ENCODE peak calls at places on chromosomes 5 and 9, in six cellular contexts. D, A, U, B, V and Y are unnamed samples.
A peak's percentile ranks its signal among the peaks of the same experiment; 100 is the strongest.

GRCh38 chr9:131273791-131274673 is 2.3 kb downstream of the FAM78A start:
- DNase-seq in D (no peak), A (no peak), U (no peak), B (no peak), V (no peak), Y (no peak)

GRCh38 chr5:134874831-134875655 is 872 bp downstream of the TXNDC15 start:
- DNase-seq in D (peak; percentile 48), A (peak; percentile 19), U (peak; percentile 82), B (peak; percentile 65), V (peak; percentile 76), Y (peak; percentile 76)

GRCh38 chr5:102622244-102622643 is 123.4 kb upstream of the SLCO6A1 start:
- DNase-seq in D (no peak), A (no peak), U (no peak), B (no peak), V (no peak), Y (no peak)

GRCh38 chr5:119315516-119315949 is 40.3 kb upstream of the TNFAIP8 start:
- DNase-seq in D (peak; percentile 22), A (peak; percentile 80), U (no peak), B (no peak), V (peak; percentile 30), Y (peak; percentile 56)

GRCh38 chr5:59757442-59757841 is 136.1 kb downstream of the PDE4D start:
- DNase-seq in D (no peak), A (no peak), U (no peak), B (no peak), V (no peak), Y (no peak)

GRCh38 chr9:131310833-131311554 is 21.5 kb downstream of the PLPP7 start:
- DNase-seq in D (peak; percentile 76), A (peak; percentile 20), U (no peak), B (no peak), V (no peak), Y (peak; percentile 52)

GRCh38 chr5:15687401-15687800 is 187.4 kb downstream of the FBXL7 start:
- DNase-seq in D (no peak), A (no peak), U (no peak), B (no peak), V (no peak), Y (no peak)

GRCh38 chr5:131416729-131417128 is 152.9 kb downstream of the CDC42SE2 start:
- DNase-seq in D (no peak), A (peak; percentile 30), U (no peak), B (no peak), V (no peak), Y (no peak)

GRCh38 chr9:114121445-114122151 is 22.5 kb upstream of the KIF12 start:
- DNase-seq in D (no peak), A (no peak), U (no peak), B (no peak), V (no peak), Y (no peak)

GRCh38 chr9:94100152-94100879 is 16.1 kb downstream of the PTPDC1 start:
- DNase-seq in D (no peak), A (no peak), U (no peak), B (no peak), V (no peak), Y (no peak)

GRCh38 chr9:134215709-134216448 is 51.5 kb upstream of the RNU6ATAC start:
- DNase-seq in D (peak; percentile 52), A (no peak), U (peak; percentile 63), B (peak; percentile 71), V (peak; percentile 59), Y (no peak)

GRCh38 chr9:107807183-107807582 is 317.6 kb upstream of the KLF4 start:
- DNase-seq in D (no peak), A (no peak), U (no peak), B (no peak), V (no peak), Y (peak; percentile 30)

GRCh38 chr5:56440871-56441740 is 208.0 kb upstream of the ANKRD55 start:
- DNase-seq in D (no peak), A (no peak), U (peak; percentile 23), B (no peak), V (no peak), Y (peak; percentile 56)

GRCh38 chr9:126317513-126317912 is 9.1 kb upstream of the MVB12B start:
- DNase-seq in D (no peak), A (no peak), U (no peak), B (no peak), V (peak; percentile 63), Y (peak; percentile 77)

GRCh38 chr5:5341531-5342292 is 80.8 kb upstream of the ICE1 start:
- DNase-seq in D (no peak), A (no peak), U (no peak), B (no peak), V (no peak), Y (no peak)

GRCh38 chr5:3249401-3249800 is 346.2 kb upstream of the IRX1 start:
- DNase-seq in D (no peak), A (no peak), U (no peak), B (no peak), V (no peak), Y (peak; percentile 82)

GRCh38 chr9:37390759-37391158 is 31.7 kb upstream of the GRHPR start:
- DNase-seq in D (peak; percentile 83), A (peak; percentile 73), U (no peak), B (no peak), V (no peak), Y (peak; percentile 33)

GRCh38 chr9:37229882-37230482 is 109.6 kb downstream of the ZCCHC7 start:
- DNase-seq in D (no peak), A (no peak), U (no peak), B (no peak), V (no peak), Y (peak; percentile 55)

GRCh38 chr5:154118832-154119442 is 71.6 kb upstream of the GALNT10 start:
- DNase-seq in D (no peak), A (peak; percentile 42), U (no peak), B (no peak), V (no peak), Y (no peak)

GRCh38 chr5:87410941-87411340 is 1.8 kb downstream of the CCNH start:
- DNase-seq in D (no peak), A (no peak), U (no peak), B (no peak), V (no peak), Y (no peak)

GRCh38 chr5:100668511-100668910 is 133.3 kb downstream of the FAM174A start:
- DNase-seq in D (no peak), A (no peak), U (no peak), B (no peak), V (no peak), Y (no peak)

GRCh38 chr5:131877873-131878272 is 67.6 kb downstream of the MEIKIN start:
- DNase-seq in D (peak; percentile 14), A (no peak), U (no peak), B (no peak), V (no peak), Y (no peak)